ENCODE peak calls at places on chromosomes 4 and X, in five cellular contexts. One of them, this sample, is unnamed.

GRCh38 chr4:77959566-77960338 is 97.1 kb downstream of the MRPL1 start:
- DNase-seq in adipocyte: peak; percentile 88
- DNase-seq in foreskin melanocyte: peak; percentile 40
- DNase-seq in Karpas-422: peak; percentile 61
- DNase-seq in NCI-H2081: peak; percentile 50
- DNase-seq in this sample: peak; percentile 79

GRCh38 chr4:52863324-52863723 is 1.2 kb downstream of the RASL11B start:
- DNase-seq in adipocyte: no peak
- DNase-seq in foreskin melanocyte: no peak
- DNase-seq in Karpas-422: no peak
- DNase-seq in NCI-H2081: no peak
- DNase-seq in this sample: no peak

GRCh38 chr4:100849319-100849718 is 331.5 kb upstream of the EMCN start:
- DNase-seq in adipocyte: no peak
- DNase-seq in foreskin melanocyte: no peak
- DNase-seq in Karpas-422: no peak
- DNase-seq in NCI-H2081: no peak
- DNase-seq in this sample: no peak

GRCh38 chrX:153297376-153297775 is 24.2 kb downstream of the PNMA6F start:
- DNase-seq in adipocyte: no peak
- DNase-seq in foreskin melanocyte: peak; percentile 62
- DNase-seq in Karpas-422: no peak
- DNase-seq in NCI-H2081: no peak
- DNase-seq in this sample: no peak

GRCh38 chr4:127905029-127905428 is 24.3 kb downstream of the PLK4 start:
- DNase-seq in adipocyte: no peak
- DNase-seq in foreskin melanocyte: no peak
- DNase-seq in Karpas-422: no peak
- DNase-seq in NCI-H2081: no peak
- DNase-seq in this sample: no peak

GRCh38 chrX:112961981-112962380 is 121.3 kb upstream of the AMOT start:
- DNase-seq in adipocyte: no peak
- DNase-seq in foreskin melanocyte: no peak
- DNase-seq in Karpas-422: no peak
- DNase-seq in NCI-H2081: no peak
- DNase-seq in this sample: no peak

GRCh38 chr4:121479801-121480200 is 99.0 kb upstream of the QRFPR start:
- DNase-seq in adipocyte: no peak
- DNase-seq in foreskin melanocyte: no peak
- DNase-seq in Karpas-422: no peak
- DNase-seq in NCI-H2081: no peak
- DNase-seq in this sample: no peak

GRCh38 chr4:75289843-75290616 is 224.2 kb downstream of the RCHY1 start:
- DNase-seq in adipocyte: peak; percentile 2
- DNase-seq in foreskin melanocyte: peak; percentile 17
- DNase-seq in Karpas-422: peak; percentile 80
- DNase-seq in NCI-H2081: peak; percentile 64
- DNase-seq in this sample: peak; percentile 94

GRCh38 chr4:30535255-30535654 is 184.9 kb upstream of the PCDH7 start:
- DNase-seq in adipocyte: no peak
- DNase-seq in foreskin melanocyte: no peak
- DNase-seq in Karpas-422: no peak
- DNase-seq in NCI-H2081: no peak
- DNase-seq in this sample: no peak

GRCh38 chr4:7414046-7414445 is 20.7 kb downstream of the PSAPL1 start:
- DNase-seq in adipocyte: no peak
- DNase-seq in foreskin melanocyte: no peak
- DNase-seq in Karpas-422: no peak
- DNase-seq in NCI-H2081: no peak
- DNase-seq in this sample: no peak

This sample was measured in DMS153.